ENCODE peak calls at places on chromosomes 6 and 20, in four cellular contexts. One of them, this sample, is unnamed.

GRCh38 chr6:10421508-10422281 is 6.8 kb upstream of the TFAP2A start:
- DNase-seq in SK-N-SH: no peak
- DNase-seq in astrocyte of the cerebellum: no peak
- DNase-seq in A549: no peak
- DNase-seq in this sample: no peak

GRCh38 chr20:16607364-16608264 is 34.4 kb upstream of the KIF16B start:
- DNase-seq in astrocyte of the cerebellum: no peak
- DNase-seq in A549: no peak
- DNase-seq in SK-N-SH: no peak
- DNase-seq in this sample: no peak

GRCh38 chr20:8933391-8933807 is 135.5 kb upstream of the PLCB4 start:
- DNase-seq in A549: no peak
- DNase-seq in SK-N-SH: no peak
- DNase-seq in astrocyte of the cerebellum: no peak
- DNase-seq in this sample: no peak

GRCh38 chr6:55175078-55175777 is 913 bp downstream of the HCRTR2 start:
- DNase-seq in A549: no peak
- DNase-seq in astrocyte of the cerebellum: no peak
- DNase-seq in SK-N-SH: no peak
- DNase-seq in this sample: no peak

GRCh38 chr6:98657764-98658163 is 176.6 kb upstream of the POU3F2 start:
- DNase-seq in astrocyte of the cerebellum: peak; percentile 69
- DNase-seq in A549: peak; percentile 14
- DNase-seq in SK-N-SH: no peak
- DNase-seq in this sample: no peak

GRCh38 chr6:26520088-26520839 is 17.9 kb upstream of the HMGN4 start:
- DNase-seq in astrocyte of the cerebellum: no peak
- DNase-seq in A549: no peak
- DNase-seq in SK-N-SH: no peak
- DNase-seq in this sample: no peak

GRCh38 chr6:129844118-129844891 is 16.8 kb downstream of the TMEM244 start:
- DNase-seq in astrocyte of the cerebellum: no peak
- DNase-seq in SK-N-SH: peak; percentile 0
- DNase-seq in A549: no peak
- DNase-seq in this sample: peak; percentile 49

GRCh38 chr20:33475381-33476160 is 14.3 kb upstream of the CBFA2T2 start:
- DNase-seq in astrocyte of the cerebellum: no peak
- DNase-seq in SK-N-SH: no peak
- DNase-seq in A549: no peak
- DNase-seq in this sample: no peak

GRCh38 chr6:122207794-122208193 is 191.7 kb upstream of the HSF2 start:
- DNase-seq in SK-N-SH: no peak
- DNase-seq in astrocyte of the cerebellum: peak; percentile 50
- DNase-seq in A549: no peak
- DNase-seq in this sample: no peak

GRCh38 chr6:149271348-149272340 is 45.9 kb upstream of the TAB2 start:
- DNase-seq in astrocyte of the cerebellum: no peak
- DNase-seq in SK-N-SH: no peak
- DNase-seq in A549: no peak
- DNase-seq in this sample: peak; percentile 35

GRCh38 chr6:144006731-144007454 is 1.2 kb downstream of the PLAGL1 start:
- DNase-seq in SK-N-SH: peak; percentile 29
- DNase-seq in astrocyte of the cerebellum: peak; percentile 12
- DNase-seq in A549: peak; percentile 19
- DNase-seq in this sample: peak; percentile 20

GRCh38 chr20:23010096-23010495 is 25.0 kb upstream of the SSTR4 start:
- DNase-seq in SK-N-SH: no peak
- DNase-seq in A549: no peak
- DNase-seq in astrocyte of the cerebellum: no peak
- DNase-seq in this sample: no peak

GRCh38 chr20:47762699-47763098 is 22.6 kb downstream of the SULF2 start:
- DNase-seq in A549: no peak
- DNase-seq in SK-N-SH: peak; percentile 42
- DNase-seq in astrocyte of the cerebellum: no peak
- DNase-seq in this sample: no peak

GRCh38 chr6:163146036-163146435 is 268.5 kb upstream of the QKI start:
- DNase-seq in SK-N-SH: no peak
- DNase-seq in A549: no peak
- DNase-seq in astrocyte of the cerebellum: peak; percentile 16
- DNase-seq in this sample: no peak

GRCh38 chr6:221531-222349 is 70.5 kb upstream of the DUSP22 start:
- DNase-seq in A549: no peak
- DNase-seq in astrocyte of the cerebellum: no peak
- DNase-seq in SK-N-SH: no peak
- DNase-seq in this sample: no peak

GRCh38 chr6:107668826-107669474 is 155.2 kb downstream of the SCML4 start:
- DNase-seq in SK-N-SH: no peak
- DNase-seq in astrocyte of the cerebellum: no peak
- DNase-seq in A549: no peak
- DNase-seq in this sample: no peak

GRCh38 chr20:35497320-35497719 is 32.1 kb downstream of the C20orf173 start:
- DNase-seq in astrocyte of the cerebellum: no peak
- DNase-seq in SK-N-SH: no peak
- DNase-seq in A549: no peak
- DNase-seq in this sample: no peak

GRCh38 chr6:168192901-168193815 is 114.1 kb upstream of the FRMD1 start:
- DNase-seq in SK-N-SH: peak; percentile 27
- DNase-seq in astrocyte of the cerebellum: no peak
- DNase-seq in A549: no peak
- DNase-seq in this sample: no peak

GRCh38 chr6:87333591-87334181 is 4.6 kb upstream of the GJB7 start:
- DNase-seq in astrocyte of the cerebellum: no peak
- DNase-seq in SK-N-SH: no peak
- DNase-seq in A549: no peak
- DNase-seq in this sample: no peak

GRCh38 chr6:73954843-73955242 is 258.8 kb downstream of the CD109 start:
- DNase-seq in A549: no peak
- DNase-seq in SK-N-SH: no peak
- DNase-seq in astrocyte of the cerebellum: no peak
- DNase-seq in this sample: no peak

GRCh38 chr6:140736227-140736626 is 1361.8 kb upstream of the CITED2 start:
- DNase-seq in A549: no peak
- DNase-seq in astrocyte of the cerebellum: peak; percentile 31
- DNase-seq in SK-N-SH: no peak
- DNase-seq in this sample: no peak

GRCh38 chr20:41738584-41739193 is 120.5 kb upstream of the CHD6 start:
- DNase-seq in A549: peak; percentile 52
- DNase-seq in SK-N-SH: peak; percentile 64
- DNase-seq in astrocyte of the cerebellum: peak; percentile 8
- DNase-seq in this sample: no peak

GRCh38 chr6:63560806-63561672 is 11.2 kb upstream of the LOC128125822 start:
- DNase-seq in SK-N-SH: no peak
- DNase-seq in A549: peak; percentile 95
- DNase-seq in astrocyte of the cerebellum: no peak
- DNase-seq in this sample: no peak

GRCh38 chr6:37731888-37732287 is 34.2 kb upstream of the MDGA1 start:
- DNase-seq in A549: peak; percentile 19
- DNase-seq in SK-N-SH: no peak
- DNase-seq in astrocyte of the cerebellum: no peak
- DNase-seq in this sample: no peak

GRCh38 chr6:137927777-137928218 is 60.7 kb downstream of the TNFAIP3 start:
- DNase-seq in SK-N-SH: no peak
- DNase-seq in astrocyte of the cerebellum: no peak
- DNase-seq in A549: no peak
- DNase-seq in this sample: no peak

GRCh38 chr20:19745106-19745505 is 13.0 kb upstream of the RIN2 start:
- DNase-seq in astrocyte of the cerebellum: no peak
- DNase-seq in SK-N-SH: no peak
- DNase-seq in A549: no peak
- DNase-seq in this sample: no peak

GRCh38 chr20:50587291-50587961 is 77.2 kb downstream of the PTPN1 start:
- DNase-seq in A549: no peak
- DNase-seq in astrocyte of the cerebellum: no peak
- DNase-seq in SK-N-SH: no peak
- DNase-seq in this sample: no peak

GRCh38 chr6:38337819-38338465 is 301.8 kb downstream of the BTBD9 start:
- DNase-seq in A549: peak; percentile 60
- DNase-seq in SK-N-SH: no peak
- DNase-seq in astrocyte of the cerebellum: no peak
- DNase-seq in this sample: peak; percentile 67

GRCh38 chr6:125668071-125668470 is 81.4 kb upstream of the HEY2 start:
- DNase-seq in astrocyte of the cerebellum: no peak
- DNase-seq in SK-N-SH: no peak
- DNase-seq in A549: no peak
- DNase-seq in this sample: no peak
- H3K4me3 ChIP-seq in astrocyte of the cerebellum: no peak overlapping the region
- H3K4me3 ChIP-seq in SK-N-SH: no peak overlapping the region
- H3K4me3 ChIP-seq in A549: no peak overlapping the region
- H3K4me3 ChIP-seq in this sample: no peak overlapping the region

DNA sequence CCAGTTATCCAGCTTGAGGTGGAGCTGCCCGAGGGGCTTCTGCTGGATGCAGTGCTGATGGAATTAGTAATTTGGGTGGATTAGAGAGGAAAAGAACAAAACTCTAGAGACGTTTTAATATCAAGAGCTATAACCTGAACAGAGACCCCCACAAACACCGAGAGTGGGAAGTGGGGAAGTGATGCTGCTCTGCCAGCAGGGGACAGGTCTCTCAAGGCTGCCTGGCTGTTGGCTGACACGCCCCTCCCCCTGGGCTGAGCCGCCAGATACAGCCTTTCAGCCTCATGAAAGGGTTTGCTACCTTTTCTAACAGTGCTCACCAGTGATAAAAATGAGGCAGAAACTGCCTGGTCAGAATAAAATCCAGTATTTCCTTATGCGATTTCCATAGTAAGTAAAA is 9.6 kb downstream of the LEMD2 start:
- DNase-seq in A549: no peak
- DNase-seq in astrocyte of the cerebellum: no peak
- DNase-seq in SK-N-SH: peak; percentile 60
- DNase-seq in this sample: no peak
- TF ChIP-seq CTCF in A549: no peak
- TF ChIP-seq CTCF in astrocyte of the cerebellum: peak; percentile 6
- TF ChIP-seq CTCF in SK-N-SH: peak; percentile 16
- TF ChIP-seq CTCF in this sample: no peak

GRCh38 chr6:19880066-19880465 is 42.9 kb downstream of the ID4 start:
- DNase-seq in SK-N-SH: no peak
- DNase-seq in A549: no peak
- DNase-seq in astrocyte of the cerebellum: no peak
- DNase-seq in this sample: no peak

GRCh38 chr6:19879663-19880062 is 42.5 kb downstream of the ID4 start:
- DNase-seq in SK-N-SH: no peak
- DNase-seq in A549: no peak
- DNase-seq in astrocyte of the cerebellum: no peak
- DNase-seq in this sample: no peak

GRCh38 chr6:19873031-19873430 is 35.9 kb downstream of the ID4 start:
- DNase-seq in astrocyte of the cerebellum: no peak
- DNase-seq in A549: peak; percentile 18
- DNase-seq in SK-N-SH: peak; percentile 29
- DNase-seq in this sample: no peak

DNA sequence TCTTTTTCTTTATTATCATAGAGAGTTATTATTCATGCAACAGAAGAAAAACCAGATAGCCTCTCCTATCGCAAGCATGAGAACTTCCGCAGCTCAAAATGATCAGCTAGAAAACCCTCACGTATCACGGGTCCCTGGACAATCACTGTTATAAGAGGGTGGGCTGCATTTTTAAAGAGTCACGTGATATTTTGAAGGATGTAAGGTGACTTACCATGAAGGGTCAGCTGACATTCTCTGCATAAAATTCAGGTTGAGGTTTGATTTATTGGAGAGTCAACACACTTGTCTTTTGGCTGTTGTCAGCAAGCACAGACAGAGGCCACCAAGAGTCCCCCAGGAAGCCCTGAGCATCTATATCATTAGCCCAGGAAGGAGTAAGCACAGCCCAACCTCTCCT is 39.5 kb downstream of the ID4 start:
- DNase-seq in astrocyte of the cerebellum: no peak
- DNase-seq in A549: no peak
- DNase-seq in SK-N-SH: no peak
- DNase-seq in this sample: no peak
- H3K4me3 ChIP-seq in astrocyte of the cerebellum: no peak overlapping the region
- H3K4me3 ChIP-seq in A549: no peak overlapping the region
- H3K4me3 ChIP-seq in SK-N-SH: no peak overlapping the region
- H3K4me3 ChIP-seq in this sample: no peak overlapping the region

GRCh38 chr6:153790048-153790447 is 249.0 kb upstream of the OPRM1 start:
- DNase-seq in SK-N-SH: peak; percentile 20
- DNase-seq in astrocyte of the cerebellum: peak; percentile 68
- DNase-seq in A549: peak; percentile 43
- DNase-seq in this sample: no peak

GRCh38 chr6:153787341-153787606 is 251.8 kb upstream of the OPRM1 start:
- DNase-seq in astrocyte of the cerebellum: no peak
- DNase-seq in SK-N-SH: no peak
- DNase-seq in A549: no peak
- DNase-seq in this sample: no peak

DNA sequence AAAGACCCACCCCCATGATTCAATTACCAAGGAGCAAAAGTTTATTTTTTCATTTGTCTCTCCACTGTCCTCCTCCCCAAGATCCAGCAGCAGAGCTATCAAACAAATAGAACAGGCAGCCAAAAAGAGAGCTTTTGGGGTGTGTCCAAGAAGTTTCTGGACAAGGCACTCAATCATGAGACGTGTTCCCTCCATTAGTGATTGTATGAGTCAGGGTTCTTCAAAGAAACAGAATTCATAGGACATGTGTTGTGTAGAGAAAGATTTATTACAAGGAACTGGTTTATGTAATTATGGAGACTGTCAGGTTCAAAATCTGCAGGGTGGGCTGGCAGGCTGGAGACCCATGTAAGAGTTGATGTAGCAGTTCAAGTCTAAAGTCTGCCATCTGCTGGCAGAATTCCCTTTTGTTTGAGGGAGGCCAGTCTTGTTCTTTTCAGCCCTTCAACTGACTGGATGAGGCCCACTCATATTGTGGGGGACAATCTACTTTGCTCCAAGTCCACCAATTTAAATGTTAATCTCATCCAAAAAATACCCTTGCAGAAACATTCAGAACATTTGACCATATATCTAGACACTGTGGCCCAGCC is 248.1 kb upstream of the OPRM1 start:
- DNase-seq in SK-N-SH: peak; percentile 6
- DNase-seq in A549: peak; percentile 10
- DNase-seq in astrocyte of the cerebellum: peak; percentile 16
- DNase-seq in this sample: no peak
- TF ChIP-seq CTCF in SK-N-SH: peak; percentile 29
- TF ChIP-seq CTCF in A549: peak; percentile 6
- TF ChIP-seq CTCF in astrocyte of the cerebellum: no peak
- TF ChIP-seq CTCF in this sample: no peak

GRCh38 chr6:112038268-112038667 is 15.6 kb upstream of the CCN6 start:
- DNase-seq in A549: no peak
- DNase-seq in astrocyte of the cerebellum: no peak
- DNase-seq in SK-N-SH: no peak
- DNase-seq in this sample: no peak
- H3K4me3 ChIP-seq in A549: no peak overlapping the region
- H3K4me3 ChIP-seq in astrocyte of the cerebellum: no peak overlapping the region
- H3K4me3 ChIP-seq in SK-N-SH: peak overlapping the region; percentile 14
- H3K4me3 ChIP-seq in this sample: no peak overlapping the region

This sample was measured in AG09309.